ENCODE peak calls at places on chromosomes 3 and 15, in seven cellular contexts. V, H, U, A, X, B and K are unnamed samples. For H3K27me3 and H3K4me1, the result is how much of the 10 kb centered on the place peaks cover.

GRCh38 chr15:21270474-21270873 is 169.8 kb downstream of the POTEB3 start:
- DNase-seq in V (no peak), H (no peak), U (no peak), A (no peak), X (no peak), B (no peak), K (no peak)

GRCh38 chr15:101022306-101022705 is 103.1 kb downstream of the LRRK1 start:
- DNase-seq in V (no peak), H (peak), U (no peak), A (no peak), X (no peak), B (no peak), K (no peak)

GRCh38 chr15:68057089-68057488 is 3.0 kb downstream of the PIAS1 start:
- DNase-seq in V (no peak), H (no peak), U (no peak), A (no peak), X (no peak), B (no peak), K (no peak)

GRCh38 chr15:78796510-78796909 is 14.8 kb downstream of the ADAMTS7 start:
- DNase-seq in V (no peak), H (no peak), U (no peak), A (no peak), X (no peak), B (no peak), K (no peak)

GRCh38 chr3:183473969-183474368 is 45.5 kb upstream of the MCF2L2 start:
- DNase-seq in V (no peak), H (no peak), U (no peak), A (no peak), X (no peak), B (no peak), K (no peak)

GRCh38 chr3:46987485-46988401 is 8.3 kb downstream of the NBEAL2 start:
- DNase-seq in V (no peak), H (no peak), U (peak), A (no peak), X (peak), B (no peak), K (no peak)

GRCh38 chr15:40845036-40845435 is 1.2 kb downstream of the SPINT1 start:
- DNase-seq in V (no peak), H (no peak), U (no peak), A (no peak), X (no peak), B (no peak), K (no peak)

GRCh38 chr15:62483817-62484216 is 318.7 kb upstream of the C2CD4B start:
- DNase-seq in V (peak), H (no peak), U (peak), A (no peak), X (peak), B (no peak), K (no peak)

GRCh38 chr3:115469649-115470048 is 153.7 kb upstream of the GAP43 start:
- DNase-seq in V (no peak), H (no peak), U (no peak), A (no peak), X (no peak), B (no peak), K (no peak)

GRCh38 chr15:41870689-41871081 is 23.2 kb downstream of the SPTBN5 start:
- DNase-seq in V (peak), H (no peak), U (no peak), A (no peak), X (no peak), B (no peak), K (no peak)

GRCh38 chr3:40258555-40258954 is 51.0 kb upstream of the EIF1B start:
- DNase-seq in V (no peak), H (no peak), U (no peak), A (no peak), X (no peak), B (peak), K (no peak)

GRCh38 chr3:31226331-31226730 is 306.4 kb upstream of the STT3B start:
- DNase-seq in V (no peak), H (no peak), U (no peak), A (no peak), X (no peak), B (no peak), K (no peak)

GRCh38 chr3:51955893-51956770 is 951 bp downstream of the GPR62 start:
- DNase-seq in V (peak), H (no peak), U (no peak), A (no peak), X (peak), B (no peak), K (no peak)

GRCh38 chr15:29037997-29038700 is 152.4 kb downstream of the APBA2 start:
- DNase-seq in V (no peak), H (no peak), U (no peak), A (no peak), X (no peak), B (no peak), K (no peak)

GRCh38 chr15:29822100-29822684 is at the start of gene TJP1:
- DNase-seq in V (peak), H (peak), U (peak), A (peak), X (peak), B (no peak), K (peak)

GRCh38 chr3:56904526-56905245 is 102.9 kb upstream of the ARHGEF3 start:
- DNase-seq in V (no peak), H (no peak), U (no peak), A (no peak), X (no peak), B (no peak), K (no peak)

GRCh38 chr3:170117134-170117533 is 64.4 kb downstream of the PHC3 start:
- DNase-seq in V (no peak), H (no peak), U (no peak), A (peak), X (no peak), B (no peak), K (no peak)

GRCh38 chr3:142888484-142889262 is at the start of gene PCOLCE2:
- DNase-seq in V (peak), H (peak), U (no peak), A (no peak), X (peak), B (peak), K (no peak)

GRCh38 chr15:29476503-29477080 is 207.0 kb upstream of the NSMCE3 start:
- DNase-seq in V (no peak), H (peak), U (no peak), A (no peak), X (no peak), B (no peak), K (no peak)

GRCh38 chr3:169668081-169668956 is 4.8 kb upstream of the MECOM start:
- DNase-seq in V (peak), H (no peak), U (no peak), A (no peak), X (peak), B (no peak), K (no peak)

GRCh38 chr15:69855601-69856000 is 242.1 kb downstream of the TLE3 start:
- DNase-seq in V (no peak), H (no peak), U (no peak), A (no peak), X (no peak), B (no peak), K (no peak)

GRCh38 chr15:69855172-69855562 is 242.6 kb downstream of the TLE3 start:
- DNase-seq in V (no peak), H (no peak), U (no peak), A (no peak), X (no peak), B (no peak), K (no peak)

GRCh38 chr15:69854521-69855171 is 243.1 kb downstream of the TLE3 start:
- DNase-seq in V (no peak), H (no peak), U (no peak), A (no peak), X (no peak), B (no peak), K (no peak)

GRCh38 chr15:69853572-69853971 is 244.1 kb downstream of the TLE3 start:
- DNase-seq in V (no peak), H (no peak), U (no peak), A (no peak), X (peak), B (peak), K (peak)

GRCh38 chr15:69852482-69853275 is 245.0 kb downstream of the TLE3 start:
- DNase-seq in V (no peak), H (no peak), U (no peak), A (no peak), X (no peak), B (no peak), K (no peak)
- TF ChIP-seq POLR2A in V (no peak), H (no peak), U (no peak), A (no peak), X (no peak), B (no peak), K (no peak)

GRCh38 chr15:96332854-96333193 is 2.3 kb downstream of the NR2F2 start:
- DNase-seq in V (no peak), H (no peak), U (no peak), A (no peak), X (peak), B (no peak), K (no peak)
- H3K27me3 ChIP-seq in V (under half), H (under half), U (under half), A (under half), X (under half), B (under half), K (under half)

GRCh38 chr3:128486157-128486691 is 6.8 kb downstream of the GATA2 start:
- DNase-seq in V (no peak), H (no peak), U (no peak), A (no peak), X (no peak), B (no peak), K (no peak)

GRCh38 chr3:128487813-128488635 is 5.0 kb downstream of the GATA2 start:
- DNase-seq in V (peak), H (no peak), U (peak), A (peak), X (peak), B (peak), K (peak)

GRCh38 chr3:128486692-128487537 is 6.1 kb downstream of the GATA2 start:
- DNase-seq in V (no peak), H (no peak), U (no peak), A (no peak), X (peak), B (no peak), K (no peak)

GRCh38 chr3:128488636-128488994 is 4.4 kb downstream of the GATA2 start:
- DNase-seq in V (no peak), H (no peak), U (no peak), A (no peak), X (no peak), B (no peak), K (no peak)

DNA sequence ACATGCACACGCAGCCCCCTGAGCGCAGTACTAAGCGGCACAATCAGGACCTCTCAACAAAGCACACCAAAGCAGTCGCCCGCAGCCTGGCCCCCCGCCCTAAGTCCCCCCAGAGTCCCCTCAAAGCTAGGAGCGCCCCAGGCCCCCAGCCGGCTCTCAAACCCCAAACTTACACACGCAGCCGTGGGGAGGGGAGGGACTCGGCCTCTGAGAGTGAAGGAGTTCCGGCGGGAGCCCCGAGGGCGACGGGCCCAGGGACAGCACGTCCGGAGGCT is 5.5 kb downstream of the GATA2 start:
- DNase-seq in V (no peak), H (no peak), U (no peak), A (no peak), X (no peak), B (no peak), K (no peak)
- H3K4me1 ChIP-seq in V (under half), H (half or more), U (under half), A (under half), X (half or more), B (under half), K (under half)

GRCh38 chr3:112132975-112133448 is at the start of gene GCSAM:
- DNase-seq in V (no peak), H (no peak), U (peak), A (no peak), X (peak), B (no peak), K (peak)
- TF ChIP-seq POLR2A in V (no peak), H (no peak), U (no peak), A (no peak), X (no peak), B (no peak), K (no peak)

GRCh38 chr15:98547741-98548166 is 100.6 kb upstream of the IGF1R start:
- DNase-seq in V (peak), H (no peak), U (peak), A (no peak), X (no peak), B (no peak), K (no peak)

GRCh38 chr15:98549003-98549402 is 99.3 kb upstream of the IGF1R start:
- DNase-seq in V (no peak), H (no peak), U (no peak), A (no peak), X (no peak), B (no peak), K (no peak)

GRCh38 chr15:98548172-98548971 is 100.0 kb upstream of the IGF1R start:
- DNase-seq in V (peak), H (peak), U (peak), A (no peak), X (peak), B (no peak), K (peak)

GRCh38 chr15:98551936-98552562 is 96.3 kb upstream of the IGF1R start:
- DNase-seq in V (no peak), H (no peak), U (no peak), A (no peak), X (no peak), B (no peak), K (no peak)

DNA sequence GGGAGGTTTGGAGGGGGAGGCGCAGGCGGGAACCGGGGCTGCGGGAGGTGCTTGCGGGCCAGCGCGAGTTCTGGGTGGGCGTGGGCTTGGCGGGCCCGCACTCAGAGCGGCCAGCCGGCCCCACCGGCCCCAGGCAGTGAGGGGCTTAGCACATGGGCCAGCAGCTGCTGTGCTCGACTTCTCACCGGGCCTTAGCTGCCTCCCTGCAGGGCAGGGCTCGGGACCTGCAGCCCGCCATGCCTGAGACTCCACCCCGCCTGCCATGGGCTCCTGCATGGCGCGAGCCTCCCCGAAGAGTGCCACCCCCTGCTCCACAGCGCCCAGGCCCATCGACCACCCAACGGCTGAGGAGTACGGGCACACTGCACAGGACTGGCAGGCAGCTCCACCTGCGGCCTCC is 98.6 kb upstream of the IGF1R start:
- DNase-seq in V (no peak), H (no peak), U (no peak), A (no peak), X (no peak), B (no peak), K (no peak)
- H3K27me3 ChIP-seq in V (under half), H (under half), U (under half), A (half or more), X (under half), B (under half), K (under half)

DNA sequence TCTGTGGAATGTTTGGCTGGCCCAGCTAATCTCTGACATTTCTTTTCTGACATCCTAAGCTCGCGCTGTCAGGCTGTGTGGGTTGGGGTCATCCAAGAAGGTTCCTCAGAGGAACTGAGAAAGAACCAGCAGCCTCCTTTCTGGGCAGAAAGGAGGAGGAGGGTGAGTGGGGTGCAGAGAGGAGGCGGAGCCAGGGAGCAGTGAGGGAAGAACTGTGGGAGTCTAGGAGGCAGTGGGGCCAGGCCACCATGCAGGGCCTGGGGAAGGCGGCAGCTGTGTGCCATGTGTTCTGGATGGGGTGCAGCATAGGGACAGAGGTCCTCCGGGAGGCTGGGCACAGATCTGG is 5.3 kb downstream of the SEMA7A start:
- DNase-seq in V (no peak), H (no peak), U (no peak), A (no peak), X (no peak), B (no peak), K (no peak)
- H3K4me1 ChIP-seq in V (under half), H (under half), U (under half), A (half or more), X (under half), B (under half), K (under half)

DNA sequence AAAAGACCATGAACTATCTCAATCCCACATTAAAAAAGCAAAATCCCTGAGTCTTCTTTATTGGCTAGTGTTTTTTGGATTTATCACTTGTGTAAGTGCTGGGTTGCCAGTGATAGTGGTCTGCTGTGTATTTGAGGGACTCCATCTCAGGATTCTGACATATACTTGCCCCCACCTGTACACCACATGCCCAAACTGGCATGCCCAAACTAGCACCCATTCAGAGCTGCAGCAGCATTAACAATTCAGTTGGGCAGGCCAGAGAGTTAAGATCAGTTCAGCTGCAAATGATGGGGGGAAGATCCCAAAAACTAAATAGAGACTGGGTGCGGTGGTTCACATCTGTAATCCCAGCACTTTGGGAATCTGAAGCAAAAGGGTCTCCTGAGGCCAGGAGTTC is 6.3 kb upstream of the TIPIN start:
- DNase-seq in V (no peak), H (no peak), U (no peak), A (no peak), X (no peak), B (no peak), K (no peak)
- TF ChIP-seq POLR2A in V (no peak), H (no peak), U (no peak), A (no peak), X (no peak), B (no peak), K (no peak)

GRCh38 chr3:108102420-108103039 is 11.7 kb upstream of the CD47 start:
- DNase-seq in V (no peak), H (no peak), U (no peak), A (no peak), X (no peak), B (no peak), K (no peak)
- H3K27me3 ChIP-seq in V (under half), H (under half), U (under half), A (under half), X (under half), B (under half), K (under half)

GRCh38 chr3:16396202-16396601 is 117.3 kb downstream of the RFTN1 start:
- DNase-seq in V (no peak), H (no peak), U (no peak), A (no peak), X (no peak), B (no peak), K (no peak)
- H3K4me1 ChIP-seq in V (under half), H (half or more), U (under half), A (under half), X (under half), B (under half), K (under half)